ENCODE peak calls at places on chromosomes 12 and 14, in eight cellular contexts. N is OCI-M1, B is neural progenitor cell, J is RPMI8226, F is brain microvascular endothelial cell, G is lower lobe of right lung, U is HepG2, I is T-helper 2 cell. V is an unnamed sample.

GRCh38 chr12:108973753-108974152 is 47.1 kb downstream of the SVOP start:
- DNase-seq in N (no peak), B (no peak), J (no peak), F (no peak), G (no peak), U (no peak), I (no peak), V (no peak)

GRCh38 chr12:94725375-94726168 is 75.2 kb upstream of the TMCC3 start:
- DNase-seq in N (peak), B (peak), J (peak), F (peak), G (no peak), U (peak), I (no peak), V (no peak)

GRCh38 chr12:54933381-54933780 is 51.2 kb downstream of the TESPA1 start:
- DNase-seq in N (peak), B (no peak), J (no peak), F (peak), G (no peak), U (no peak), I (no peak), V (no peak)

GRCh38 chr14:102969060-102969791 is 46.8 kb downstream of the AMN start:
- DNase-seq in N (no peak), B (no peak), J (no peak), F (no peak), G (no peak), U (no peak), I (no peak), V (no peak)

GRCh38 chr12:5441497-5442236 is 9.8 kb downstream of the NTF3 start:
- DNase-seq in N (no peak), B (peak), J (no peak), F (peak), G (no peak), U (no peak), I (no peak), V (no peak)

GRCh38 chr12:121009744-121010143 is 6.5 kb downstream of the C12orf43 start:
- DNase-seq in N (peak), B (peak), J (peak), F (peak), G (no peak), U (peak), I (no peak), V (no peak)

GRCh38 chr12:49925433-49926194 is 21.9 kb upstream of the FAIM2 start:
- DNase-seq in N (no peak), B (no peak), J (no peak), F (no peak), G (no peak), U (no peak), I (no peak), V (no peak)

GRCh38 chr14:77339407-77339806 is 18.6 kb downstream of the GSTZ1 start:
- DNase-seq in N (no peak), B (no peak), J (no peak), F (no peak), G (no peak), U (no peak), I (no peak), V (no peak)

GRCh38 chr14:103298620-103299019 is 35.4 kb upstream of the EIF5 start:
- DNase-seq in N (peak), B (no peak), J (no peak), F (no peak), G (no peak), U (peak), I (no peak), V (no peak)

GRCh38 chr12:123096159-123096558 is 54.7 kb downstream of the PITPNM2 start:
- DNase-seq in N (no peak), B (no peak), J (no peak), F (no peak), G (no peak), U (no peak), I (no peak), V (no peak)

GRCh38 chr12:114335607-114336006 is 70.3 kb downstream of the TBX5 start:
- DNase-seq in N (peak), B (peak), J (no peak), F (no peak), G (no peak), U (no peak), I (no peak), V (no peak)

GRCh38 chr14:68144051-68144681 is 324.6 kb downstream of the RAD51B start:
- DNase-seq in N (peak), B (no peak), J (peak), F (no peak), G (no peak), U (peak), I (no peak), V (no peak)

GRCh38 chr12:120814903-120815429 is 89.2 kb downstream of the SPPL3 start:
- DNase-seq in N (peak), B (no peak), J (no peak), F (no peak), G (no peak), U (no peak), I (no peak), V (no peak)

GRCh38 chr14:42855159-42855558 is 1248.5 kb downstream of the LRFN5 start:
- DNase-seq in N (peak), B (no peak), J (no peak), F (no peak), G (no peak), U (no peak), I (no peak), V (no peak)

GRCh38 chr14:35285168-35285990 is 6.8 kb upstream of the PSMA6 start:
- DNase-seq in N (peak), B (no peak), J (no peak), F (no peak), G (no peak), U (no peak), I (no peak), V (no peak)

GRCh38 chr12:53096089-53096741 is 1.3 kb upstream of the IGFBP6 start:
- DNase-seq in N (no peak), B (peak), J (no peak), F (peak), G (no peak), U (no peak), I (no peak), V (no peak)

GRCh38 chr12:108881953-108882352 is 2.1 kb downstream of the DAO start:
- DNase-seq in N (no peak), B (no peak), J (no peak), F (no peak), G (no peak), U (no peak), I (no peak), V (no peak)

GRCh38 chr14:23727566-23728335 is 91.6 kb downstream of the DHRS2 start:
- DNase-seq in N (peak), B (peak), J (peak), F (peak), G (no peak), U (peak), I (no peak), V (no peak)

GRCh38 chr12:132558861-132559623 is 51.3 kb downstream of the LRCOL1 start:
- DNase-seq in N (no peak), B (peak), J (no peak), F (no peak), G (no peak), U (no peak), I (no peak), V (no peak)

GRCh38 chr12:14845350-14845750 is 2.0 kb upstream of the ART4 start:
- DNase-seq in N (peak), B (peak), J (peak), F (peak), G (no peak), U (peak), I (peak), V (no peak)

GRCh38 chr14:68143341-68143807 is 323.8 kb downstream of the RAD51B start:
- DNase-seq in N (no peak), B (no peak), J (peak), F (no peak), G (no peak), U (no peak), I (no peak), V (no peak)

GRCh38 chr12:122200541-122201175 is 2.9 kb upstream of the B3GNT4 start:
- DNase-seq in N (no peak), B (peak), J (no peak), F (no peak), G (no peak), U (no peak), I (no peak), V (no peak)

GRCh38 chr14:76985540-76986260 is 42.8 kb downstream of the IRF2BPL start:
- DNase-seq in N (no peak), B (peak), J (no peak), F (peak), G (no peak), U (no peak), I (no peak), V (no peak)

GRCh38 chr14:24441904-24442239 is 704 bp downstream of the SDR39U1 start:
- DNase-seq in N (no peak), B (no peak), J (no peak), F (no peak), G (no peak), U (no peak), I (no peak), V (no peak)

GRCh38 chr12:52992699-52993557 is 13.3 kb upstream of the EIF4B start:
- DNase-seq in N (no peak), B (no peak), J (no peak), F (peak), G (no peak), U (peak), I (no peak), V (no peak)

GRCh38 chr12:120369476-120370342 is 745 bp upstream of the MSI1 start:
- DNase-seq in N (no peak), B (peak), J (no peak), F (no peak), G (no peak), U (no peak), I (no peak), V (no peak)

GRCh38 chr12:24360057-24360456 is 410.6 kb upstream of the SOX5 start:
- DNase-seq in N (peak), B (no peak), J (no peak), F (no peak), G (no peak), U (no peak), I (no peak), V (no peak)

GRCh38 chr12:57031228-57031670 is 14.9 kb upstream of the TAC3 start:
- DNase-seq in N (peak), B (no peak), J (peak), F (no peak), G (no peak), U (peak), I (no peak), V (no peak)

GRCh38 chr14:44712095-44712822 is 205.2 kb upstream of the FSCB start:
- DNase-seq in N (no peak), B (peak), J (no peak), F (no peak), G (peak), U (no peak), I (no peak), V (no peak)

GRCh38 chr14:72024504-72024903 is 92.3 kb downstream of the RGS6 start:
- DNase-seq in N (no peak), B (no peak), J (no peak), F (no peak), G (no peak), U (no peak), I (no peak), V (no peak)

V was measured in activated effector memory CD4-positive, alpha-beta T cell treated with Interleukin-2 at 50 U/mL for 16 hours.